ENCODE peak calls at places on chromosomes 13 and 19, in ten cellular contexts. One of them, this sample, is unnamed.

GRCh38 chr13:99301913-99302636 is 5.1 kb downstream of the GPR183 start:
- DNase-seq in fibroblast of gingiva: no peak
- DNase-seq in CD8-positive, alpha-beta T cell: no peak
- DNase-seq in Calu3: no peak
- DNase-seq in HCEC 1CT: no peak
- DNase-seq in small intestine: no peak
- DNase-seq in central memory CD4-positive, alpha-beta T cell: no peak
- DNase-seq in pulmonary artery endothelial cell: no peak
- DNase-seq in skeletal muscle cell: no peak
- DNase-seq in EL: no peak
- DNase-seq in this sample: no peak

GRCh38 chr13:23180711-23181110 is at the start of gene SGCG:
- DNase-seq in fibroblast of gingiva: peak
- DNase-seq in CD8-positive, alpha-beta T cell: no peak
- DNase-seq in Calu3: no peak
- DNase-seq in HCEC 1CT: no peak
- DNase-seq in small intestine: no peak
- DNase-seq in central memory CD4-positive, alpha-beta T cell: no peak
- DNase-seq in pulmonary artery endothelial cell: no peak
- DNase-seq in skeletal muscle cell: no peak
- DNase-seq in EL: no peak
- DNase-seq in this sample: no peak

GRCh38 chr19:1355974-1356865 is 27.5 kb upstream of the NDUFS7 start:
- DNase-seq in fibroblast of gingiva: no peak
- DNase-seq in CD8-positive, alpha-beta T cell: no peak
- DNase-seq in Calu3: no peak
- DNase-seq in HCEC 1CT: no peak
- DNase-seq in small intestine: peak
- DNase-seq in central memory CD4-positive, alpha-beta T cell: no peak
- DNase-seq in pulmonary artery endothelial cell: no peak
- DNase-seq in skeletal muscle cell: no peak
- DNase-seq in EL: peak
- DNase-seq in this sample: no peak

GRCh38 chr13:74092711-74093110 is 41.5 kb downstream of the KLF12 start:
- DNase-seq in fibroblast of gingiva: no peak
- DNase-seq in CD8-positive, alpha-beta T cell: no peak
- DNase-seq in Calu3: no peak
- DNase-seq in HCEC 1CT: no peak
- DNase-seq in small intestine: no peak
- DNase-seq in central memory CD4-positive, alpha-beta T cell: peak
- DNase-seq in pulmonary artery endothelial cell: no peak
- DNase-seq in skeletal muscle cell: no peak
- DNase-seq in EL: no peak
- DNase-seq in this sample: no peak

GRCh38 chr19:46491975-46492682 is 3.5 kb downstream of the PNMA8B start:
- DNase-seq in fibroblast of gingiva: no peak
- DNase-seq in CD8-positive, alpha-beta T cell: no peak
- DNase-seq in Calu3: no peak
- DNase-seq in HCEC 1CT: no peak
- DNase-seq in small intestine: no peak
- DNase-seq in central memory CD4-positive, alpha-beta T cell: no peak
- DNase-seq in pulmonary artery endothelial cell: no peak
- DNase-seq in skeletal muscle cell: no peak
- DNase-seq in EL: no peak
- DNase-seq in this sample: peak

GRCh38 chr19:4423727-4424126 is 21.3 kb downstream of the CHAF1A start:
- DNase-seq in fibroblast of gingiva: no peak
- DNase-seq in CD8-positive, alpha-beta T cell: no peak
- DNase-seq in Calu3: no peak
- DNase-seq in HCEC 1CT: no peak
- DNase-seq in small intestine: no peak
- DNase-seq in central memory CD4-positive, alpha-beta T cell: no peak
- DNase-seq in pulmonary artery endothelial cell: no peak
- DNase-seq in skeletal muscle cell: no peak
- DNase-seq in EL: no peak
- DNase-seq in this sample: no peak

GRCh38 chr19:43446746-43447489 is 18.5 kb downstream of the LYPD3 start:
- DNase-seq in fibroblast of gingiva: peak
- DNase-seq in CD8-positive, alpha-beta T cell: peak
- DNase-seq in Calu3: peak
- DNase-seq in HCEC 1CT: peak
- DNase-seq in small intestine: peak
- DNase-seq in central memory CD4-positive, alpha-beta T cell: peak
- DNase-seq in pulmonary artery endothelial cell: peak
- DNase-seq in skeletal muscle cell: no peak
- DNase-seq in EL: peak
- DNase-seq in this sample: peak

GRCh38 chr19:17394891-17395415 is 957 bp upstream of the CCDC194 start:
- DNase-seq in fibroblast of gingiva: peak
- DNase-seq in CD8-positive, alpha-beta T cell: peak
- DNase-seq in Calu3: peak
- DNase-seq in HCEC 1CT: peak
- DNase-seq in small intestine: peak
- DNase-seq in central memory CD4-positive, alpha-beta T cell: peak
- DNase-seq in pulmonary artery endothelial cell: no peak
- DNase-seq in skeletal muscle cell: no peak
- DNase-seq in EL: peak
- DNase-seq in this sample: peak

GRCh38 chr19:3024870-3025515 is 4.1 kb downstream of the TLE2 start:
- DNase-seq in fibroblast of gingiva: no peak
- DNase-seq in CD8-positive, alpha-beta T cell: no peak
- DNase-seq in Calu3: no peak
- DNase-seq in HCEC 1CT: no peak
- DNase-seq in small intestine: peak
- DNase-seq in central memory CD4-positive, alpha-beta T cell: no peak
- DNase-seq in pulmonary artery endothelial cell: no peak
- DNase-seq in skeletal muscle cell: no peak
- DNase-seq in EL: no peak
- DNase-seq in this sample: no peak

GRCh38 chr19:45876411-45877197 is 9.3 kb downstream of the IRF2BP1 start:
- DNase-seq in fibroblast of gingiva: no peak
- DNase-seq in CD8-positive, alpha-beta T cell: no peak
- DNase-seq in Calu3: no peak
- DNase-seq in HCEC 1CT: no peak
- DNase-seq in small intestine: peak
- DNase-seq in central memory CD4-positive, alpha-beta T cell: peak
- DNase-seq in pulmonary artery endothelial cell: no peak
- DNase-seq in skeletal muscle cell: no peak
- DNase-seq in EL: no peak
- DNase-seq in this sample: peak

GRCh38 chr13:92573467-92574057 is 653.0 kb upstream of the GPC6 start:
- DNase-seq in fibroblast of gingiva: no peak
- DNase-seq in CD8-positive, alpha-beta T cell: no peak
- DNase-seq in Calu3: no peak
- DNase-seq in HCEC 1CT: peak
- DNase-seq in small intestine: peak
- DNase-seq in central memory CD4-positive, alpha-beta T cell: no peak
- DNase-seq in pulmonary artery endothelial cell: no peak
- DNase-seq in skeletal muscle cell: no peak
- DNase-seq in EL: peak
- DNase-seq in this sample: peak

GRCh38 chr19:2064788-2065524 is 13.9 kb upstream of the MKNK2 start:
- DNase-seq in fibroblast of gingiva: peak
- DNase-seq in CD8-positive, alpha-beta T cell: no peak
- DNase-seq in Calu3: no peak
- DNase-seq in HCEC 1CT: no peak
- DNase-seq in small intestine: no peak
- DNase-seq in central memory CD4-positive, alpha-beta T cell: no peak
- DNase-seq in pulmonary artery endothelial cell: no peak
- DNase-seq in skeletal muscle cell: no peak
- DNase-seq in EL: no peak
- DNase-seq in this sample: no peak

GRCh38 chr13:99214232-99214631 is 13.6 kb downstream of the UBAC2 start:
- DNase-seq in fibroblast of gingiva: no peak
- DNase-seq in CD8-positive, alpha-beta T cell: peak
- DNase-seq in Calu3: no peak
- DNase-seq in HCEC 1CT: no peak
- DNase-seq in small intestine: no peak
- DNase-seq in central memory CD4-positive, alpha-beta T cell: no peak
- DNase-seq in pulmonary artery endothelial cell: no peak
- DNase-seq in skeletal muscle cell: no peak
- DNase-seq in EL: no peak
- DNase-seq in this sample: peak